ENCODE peak calls at places on chromosomes 6 and 20, in five cellular contexts. E, U, S, T and K are unnamed samples.
A peak's percentile ranks its signal among the peaks of the same experiment; 100 is the strongest.

GRCh38 chr6:140581601-140582000 is 1207.2 kb upstream of the CITED2 start:
- DNase-seq in T (no peak), U (no peak), S (no peak), E (no peak), K (no peak)

GRCh38 chr6:154491567-154492470 is 18.7 kb downstream of the CNKSR3 start:
- DNase-seq in T (no peak), U (no peak), E (no peak), S (no peak), K (no peak)

GRCh38 chr20:44993343-44993742 is 27.0 kb downstream of the STK4 start:
- DNase-seq in S (no peak), E (no peak), U (no peak), T (no peak), K (no peak)

GRCh38 chr20:43387737-43388136 is 70.0 kb upstream of the SRSF6 start:
- DNase-seq in E (no peak), S (no peak), U (no peak), T (no peak), K (no peak)

GRCh38 chr20:4603724-4604123 is 118.0 kb upstream of the PRND start:
- DNase-seq in S (no peak), E (no peak), T (no peak), U (no peak), K (no peak)

GRCh38 chr20:48944663-48945297 is 23.3 kb downstream of the ARFGEF2 start:
- DNase-seq in U (no peak), S (no peak), T (no peak), E (no peak), K (no peak)

GRCh38 chr6:114101255-114101654 is 130.3 kb upstream of the HDAC2 start:
- DNase-seq in E (no peak), U (no peak), T (no peak), S (no peak), K (no peak)

GRCh38 chr20:22346716-22347115 is 237.7 kb downstream of the FOXA2 start:
- DNase-seq in S (no peak), T (no peak), U (peak; percentile 18), E (no peak), K (no peak)

GRCh38 chr20:43949741-43950618 is 35.3 kb downstream of the TOX2 start:
- DNase-seq in E (peak; percentile 23), S (no peak), T (peak; percentile 66), U (no peak), K (no peak)

GRCh38 chr20:57792386-57793095 is 82.7 kb upstream of the PMEPA1 start:
- DNase-seq in U (no peak), E (no peak), S (no peak), T (no peak), K (no peak)

GRCh38 chr6:83853178-83853967 is at the start of gene RIPPLY2:
- DNase-seq in S (peak; percentile 71), E (no peak), U (no peak), T (no peak), K (peak; percentile 33)

GRCh38 chr6:113600556-113601339 is 256.4 kb upstream of the MARCKS start:
- DNase-seq in T (no peak), S (no peak), U (no peak), E (no peak), K (no peak)

GRCh38 chr6:127078669-127079068 is 39.8 kb upstream of the RSPO3 start:
- DNase-seq in T (no peak), S (no peak), U (no peak), E (no peak), K (no peak)

GRCh38 chr6:33450434-33450833 is 3.9 kb upstream of the ZBTB9 start:
- DNase-seq in U (no peak), E (no peak), S (no peak), T (no peak), K (no peak)
- TF ChIP-seq ESRRA in U (no peak), E (no peak), S (no peak), T (no peak), K (no peak)

GRCh38 chr20:21154692-21155091 is 28.8 kb downstream of the KIZ start:
- DNase-seq in E (no peak), T (no peak), S (no peak), U (no peak), K (no peak)

GRCh38 chr20:21155268-21155667 is 29.4 kb downstream of the KIZ start:
- DNase-seq in T (no peak), U (no peak), S (no peak), E (no peak), K (no peak)

GRCh38 chr20:21147593-21147992 is 21.7 kb downstream of the KIZ start:
- DNase-seq in E (no peak), U (no peak), T (no peak), S (no peak), K (no peak)

GRCh38 chr20:21149344-21149743 is 23.5 kb downstream of the KIZ start:
- DNase-seq in E (no peak), T (no peak), S (no peak), U (no peak), K (no peak)

GRCh38 chr20:21151791-21152190 is 25.9 kb downstream of the KIZ start:
- DNase-seq in T (no peak), E (no peak), U (no peak), S (no peak), K (no peak)
- TF ChIP-seq ESRRA in T (no peak), E (no peak), U (no peak), S (no peak), K (no peak)

DNA sequence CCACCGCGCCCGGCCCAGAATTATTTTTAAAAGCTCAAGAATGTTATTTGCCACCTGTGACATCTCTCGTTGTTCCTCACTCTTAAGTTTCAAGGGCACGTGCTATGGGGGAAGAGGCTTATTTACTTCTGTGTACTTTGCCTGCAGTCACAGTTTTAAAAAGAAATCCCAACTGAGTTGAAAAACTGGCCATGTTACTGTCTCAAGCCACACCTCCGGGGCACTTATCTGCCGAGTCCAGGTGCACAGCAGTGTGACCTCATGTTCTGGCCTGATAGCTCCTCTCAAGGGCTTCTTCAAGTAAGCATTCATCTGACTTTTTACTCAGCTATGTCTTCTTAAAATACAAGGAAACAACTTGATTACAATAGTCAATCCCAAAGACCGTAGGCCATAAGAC is 34.5 kb downstream of the SHLD1 start:
- DNase-seq in T (no peak), U (no peak), E (peak; percentile 83), S (no peak), K (no peak)
- TF ChIP-seq ESRRA in T (no peak), U (no peak), E (peak; percentile 38), S (no peak), K (no peak)

DNA sequence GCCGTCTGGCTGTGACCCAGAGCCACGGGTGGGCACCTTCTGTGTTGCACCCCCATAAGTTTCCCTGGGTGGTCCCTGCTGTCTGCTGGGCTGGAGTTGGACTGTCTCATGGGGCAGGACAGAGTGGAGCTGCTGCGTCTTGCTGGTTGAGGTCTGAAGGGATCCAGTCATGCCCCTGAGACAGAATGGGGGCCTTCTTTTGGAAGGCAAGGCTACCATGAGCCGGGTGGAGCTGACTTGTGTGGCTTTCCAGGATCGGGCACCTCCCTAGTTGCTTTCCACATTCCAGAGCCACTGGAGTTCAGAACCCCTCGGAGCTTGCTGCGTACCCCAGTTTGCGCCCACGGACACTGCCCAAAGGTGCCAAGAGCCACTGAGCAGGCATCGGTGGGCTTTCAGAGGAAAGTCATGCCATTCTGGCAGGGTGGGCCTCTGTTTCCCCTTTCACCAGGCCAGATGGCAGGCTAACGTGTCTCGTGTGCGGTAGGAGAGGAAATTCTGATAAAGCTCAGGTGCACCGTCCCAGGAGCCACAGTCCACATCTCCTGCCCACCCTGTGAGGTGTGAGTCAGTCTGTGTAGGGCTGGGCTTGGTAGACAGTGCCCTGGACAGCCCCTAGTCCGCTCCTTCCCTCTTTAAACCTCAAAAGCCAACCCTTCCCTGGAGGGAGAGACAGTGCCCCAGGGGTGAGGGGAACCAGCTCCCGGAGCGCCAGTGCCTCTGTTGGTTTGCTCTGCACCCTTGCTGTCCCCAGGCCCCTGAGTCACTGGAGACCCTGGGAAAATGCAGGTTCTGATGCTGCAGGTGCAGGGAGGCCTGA is 125.3 kb downstream of the SYCP2 start:
- DNase-seq in U (no peak), E (no peak), S (no peak), T (no peak), K (no peak)
- TF ChIP-seq ESRRA in U (no peak), E (no peak), S (no peak), T (no peak), K (no peak)

GRCh38 chr6:17606606-17607005 is 6.5 kb downstream of the FAM8A1 start:
- DNase-seq in S (no peak), U (no peak), E (no peak), T (no peak), K (no peak)

GRCh38 chr6:17602888-17603287 is 2.8 kb downstream of the FAM8A1 start:
- DNase-seq in U (peak; percentile 87), S (no peak), E (no peak), T (no peak), K (no peak)

GRCh38 chr6:17599885-17600526 is at the start of gene FAM8A1:
- DNase-seq in E (peak; percentile 98), U (peak; percentile 91), S (peak; percentile 97), T (peak; percentile 66), K (peak; percentile 71)

GRCh38 chr6:17600527-17601388 is 656 bp downstream of the FAM8A1 start:
- DNase-seq in T (no peak), S (peak; percentile 63), U (peak; percentile 24), E (peak; percentile 67), K (no peak)

DNA sequence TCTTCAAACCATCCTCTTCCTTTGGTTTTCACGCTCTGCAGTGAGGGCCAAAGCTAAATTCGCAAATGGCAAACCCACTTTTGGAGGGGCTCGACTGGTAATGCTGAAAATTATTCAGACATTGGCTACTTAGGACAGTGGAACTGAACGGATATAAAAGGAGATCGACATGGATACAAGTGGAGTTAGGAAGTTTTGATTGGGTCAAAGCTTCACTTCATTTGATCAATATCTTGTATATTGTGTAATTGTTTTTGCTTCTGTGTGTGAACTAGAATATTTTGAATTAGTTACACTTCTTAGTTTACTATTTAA is 1.2 kb downstream of the FAM8A1 start:
- DNase-seq in S (no peak), U (no peak), T (no peak), E (no peak), K (no peak)
- TF ChIP-seq ESRRA in S (no peak), U (no peak), T (no peak), E (no peak), K (no peak)

DNA sequence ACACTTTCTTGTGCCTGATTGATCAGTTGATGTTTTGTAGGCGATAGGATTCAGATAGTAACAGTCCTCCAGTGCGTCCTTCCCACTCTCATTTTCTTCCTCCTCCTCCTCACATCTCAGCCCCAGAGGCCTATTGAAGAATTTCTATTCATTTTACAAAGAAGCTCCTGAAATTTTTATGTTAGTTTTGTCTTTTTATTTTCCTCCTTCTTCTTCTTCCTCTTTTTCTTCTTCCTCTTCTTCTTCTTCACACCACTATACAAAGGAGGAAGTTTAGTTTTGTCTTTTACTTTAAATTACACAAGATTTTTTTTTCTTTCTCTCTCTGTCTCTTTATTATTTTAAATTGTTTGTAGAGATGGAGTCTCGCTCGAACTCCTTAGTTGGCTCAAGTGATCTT is 19.1 kb downstream of the BTN2A1 start:
- DNase-seq in S (no peak), T (no peak), U (no peak), E (peak; percentile 24), K (no peak)
- TF ChIP-seq ESRRA in S (no peak), T (no peak), U (no peak), E (no peak), K (no peak)